ENCODE peak calls at places on chromosomes 2 and 18, in six cellular contexts. M is PC-3, X is stomach, J is cardiac muscle cell, W is tibial artery, G is colonic mucosa. U is an unnamed sample.
A peak's percentile ranks its signal among the peaks of the same experiment; 100 is the strongest.

GRCh38 chr2:193843675-193844074 is 1648.9 kb upstream of the TMEFF2 start:
- DNase-seq in J (no peak), M (no peak), G (no peak), X (no peak), W (no peak), U (no peak)

GRCh38 chr2:46296216-46296839 is 879 bp upstream of the EPAS1 start:
- DNase-seq in X (peak; percentile 65), J (no peak), M (peak; percentile 11), W (peak; percentile 84), G (peak; percentile 59), U (no peak)

GRCh38 chr2:120766758-120767351 is 31.2 kb downstream of the GLI2 start:
- DNase-seq in M (no peak), X (no peak), W (no peak), J (no peak), G (no peak), U (peak; percentile 50)

GRCh38 chr2:151395509-151396374 is 14.0 kb upstream of the RIF1 start:
- DNase-seq in M (no peak), W (no peak), J (no peak), X (no peak), G (no peak), U (peak; percentile 20)

GRCh38 chr2:188292446-188293239 is 969 bp downstream of the GULP1 start:
- DNase-seq in J (peak; percentile 81), W (peak; percentile 90), M (peak; percentile 86), X (peak; percentile 89), G (peak; percentile 78), U (peak; percentile 98)

GRCh38 chr2:212618636-212619035 is 80.0 kb upstream of the ERBB4 start:
- DNase-seq in W (no peak), M (peak; percentile 93), X (no peak), G (no peak), J (no peak), U (no peak)

GRCh38 chr2:232588031-232588430 is 37.5 kb downstream of the EIF4E2 start:
- DNase-seq in J (no peak), X (no peak), G (no peak), W (peak; percentile 56), M (no peak), U (no peak)

GRCh38 chr2:177784449-177784845 is 288.1 kb downstream of the PDE11A start:
- DNase-seq in W (no peak), J (no peak), M (peak; percentile 63), G (no peak), X (no peak), U (no peak)

GRCh38 chr2:213710164-213710563 is 425.9 kb downstream of the SPAG16 start:
- DNase-seq in W (no peak), G (no peak), M (no peak), J (no peak), X (no peak), U (no peak)

GRCh38 chr2:26352892-26353291 is 6.3 kb upstream of the ADGRF3 start:
- DNase-seq in M (peak; percentile 69), X (no peak), J (no peak), G (no peak), W (no peak), U (no peak)

GRCh38 chr2:121005512-121005911 is 269.8 kb downstream of the GLI2 start:
- DNase-seq in X (no peak), W (no peak), J (no peak), G (no peak), M (no peak), U (no peak)

GRCh38 chr2:160029270-160029628 is 33.2 kb downstream of the PLA2R1 start:
- DNase-seq in M (no peak), W (no peak), G (no peak), X (no peak), J (no peak), U (no peak)
- H3K27ac ChIP-seq in M (no peak overlapping the region), W (peak overlapping the region; percentile 32), G (no peak overlapping the region), X (no peak overlapping the region), J (no peak overlapping the region), U (no peak overlapping the region)

GRCh38 chr2:1865716-1866234 is 121.5 kb upstream of the PXDN start:
- DNase-seq in M (no peak), J (no peak), G (no peak), W (no peak), X (no peak), U (no peak)
- H3K27me3 ChIP-seq in M (peaks cover 100% of the 10 kb centered on the region), J (peaks cover 14% of the 10 kb centered on the region), G (no peaks in the 10 kb centered on the region), W (no peaks in the 10 kb centered on the region), X (peaks cover 93% of the 10 kb centered on the region), U (peaks cover 59% of the 10 kb centered on the region)

DNA sequence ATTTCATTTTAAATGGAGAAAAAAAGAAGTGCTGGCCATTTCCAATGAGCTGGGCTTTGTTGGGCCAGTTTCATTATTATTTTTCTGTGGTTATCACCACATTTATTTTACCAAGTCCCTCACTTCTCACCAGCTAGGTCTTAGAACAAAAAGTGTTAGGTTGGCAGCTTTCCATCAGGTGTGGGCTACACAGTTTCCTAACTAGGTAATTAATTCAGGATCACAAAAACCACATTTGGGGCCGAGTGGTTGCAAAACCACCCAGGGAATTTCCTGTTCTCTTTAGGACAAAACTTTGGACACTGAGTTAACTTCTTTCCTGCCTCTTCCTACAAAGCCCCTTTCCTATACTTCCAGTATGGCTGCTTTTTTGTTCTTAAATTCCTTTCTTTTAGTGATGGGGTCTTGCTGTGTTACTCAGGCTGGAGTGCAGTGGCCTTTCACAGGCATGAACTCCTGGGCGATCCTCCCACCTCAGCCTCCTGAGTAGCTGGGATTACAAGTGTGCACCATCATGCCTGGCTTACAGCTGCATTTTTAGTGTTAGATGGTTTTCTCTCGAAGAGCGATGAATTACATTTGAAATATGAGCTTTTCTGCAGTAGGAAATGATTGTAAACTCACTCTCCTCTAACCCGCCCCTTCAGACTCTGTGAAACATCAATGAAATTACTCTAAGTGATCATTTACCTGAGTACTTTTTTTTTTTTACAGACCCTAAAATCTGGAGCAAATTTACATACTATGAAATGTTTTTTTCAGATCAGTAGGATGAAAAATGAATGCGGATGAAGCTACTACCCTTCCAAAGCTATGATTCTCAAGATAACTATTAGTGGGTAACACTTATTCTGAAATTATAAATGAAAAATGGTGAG is 2.6 kb upstream of the ZFP36L2 start:
- DNase-seq in X (no peak), G (no peak), J (no peak), W (no peak), M (peak; percentile 13), U (no peak)
- H3K4me3 ChIP-seq in X (no peak overlapping the region), G (no peak overlapping the region), J (no peak overlapping the region), W (no peak overlapping the region), M (no peak overlapping the region), U (no peak overlapping the region)

GRCh38 chr18:75249192-75249551 is 38.6 kb downstream of the TSHZ1 start:
- DNase-seq in M (no peak), W (no peak), X (no peak), J (no peak), G (no peak), U (no peak)

GRCh38 chr18:75250471-75250821 is 39.8 kb downstream of the TSHZ1 start:
- DNase-seq in J (no peak), M (no peak), G (no peak), X (no peak), W (no peak), U (no peak)

GRCh38 chr18:75251466-75251865 is 40.9 kb downstream of the TSHZ1 start:
- DNase-seq in W (no peak), M (no peak), J (no peak), X (no peak), G (no peak), U (no peak)

GRCh38 chr18:75248426-75249191 is 38.0 kb downstream of the TSHZ1 start:
- DNase-seq in J (no peak), W (no peak), X (no peak), G (no peak), M (no peak), U (no peak)

GRCh38 chr18:75249672-75250470 is 39.3 kb downstream of the TSHZ1 start:
- DNase-seq in X (no peak), J (no peak), M (no peak), G (no peak), W (no peak), U (no peak)
- H3K27ac ChIP-seq in X (no peak overlapping the region), J (no peak overlapping the region), M (no peak overlapping the region), G (no peak overlapping the region), W (no peak overlapping the region), U (no peak overlapping the region)

GRCh38 chr2:222318026-222318711 is 19.4 kb upstream of the PAX3 start:
- DNase-seq in W (no peak), M (peak; percentile 67), J (peak; percentile 85), X (peak; percentile 72), G (peak; percentile 82), U (peak; percentile 100)
- H3K27me3 ChIP-seq in W (no peaks in the 10 kb centered on the region), M (peaks cover 57% of the 10 kb centered on the region), J (peaks cover 41% of the 10 kb centered on the region), X (peaks cover 96% of the 10 kb centered on the region), G (peaks cover 28% of the 10 kb centered on the region), U (no peaks in the 10 kb centered on the region)

GRCh38 chr2:111707700-111708099 is 176.3 kb downstream of the ANAPC1 start:
- DNase-seq in J (no peak), M (no peak), G (no peak), W (no peak), X (no peak), U (no peak)

GRCh38 chr2:111706481-111707001 is 177.5 kb downstream of the ANAPC1 start:
- DNase-seq in G (no peak), M (no peak), W (no peak), X (no peak), J (no peak), U (no peak)

GRCh38 chr2:111704246-111704645 is 179.7 kb downstream of the ANAPC1 start:
- DNase-seq in G (peak; percentile 15), X (no peak), W (no peak), M (peak; percentile 82), J (no peak), U (no peak)

GRCh38 chr2:111705206-111705605 is 178.8 kb downstream of the ANAPC1 start:
- DNase-seq in M (no peak), W (no peak), J (no peak), X (no peak), G (no peak), U (no peak)

DNA sequence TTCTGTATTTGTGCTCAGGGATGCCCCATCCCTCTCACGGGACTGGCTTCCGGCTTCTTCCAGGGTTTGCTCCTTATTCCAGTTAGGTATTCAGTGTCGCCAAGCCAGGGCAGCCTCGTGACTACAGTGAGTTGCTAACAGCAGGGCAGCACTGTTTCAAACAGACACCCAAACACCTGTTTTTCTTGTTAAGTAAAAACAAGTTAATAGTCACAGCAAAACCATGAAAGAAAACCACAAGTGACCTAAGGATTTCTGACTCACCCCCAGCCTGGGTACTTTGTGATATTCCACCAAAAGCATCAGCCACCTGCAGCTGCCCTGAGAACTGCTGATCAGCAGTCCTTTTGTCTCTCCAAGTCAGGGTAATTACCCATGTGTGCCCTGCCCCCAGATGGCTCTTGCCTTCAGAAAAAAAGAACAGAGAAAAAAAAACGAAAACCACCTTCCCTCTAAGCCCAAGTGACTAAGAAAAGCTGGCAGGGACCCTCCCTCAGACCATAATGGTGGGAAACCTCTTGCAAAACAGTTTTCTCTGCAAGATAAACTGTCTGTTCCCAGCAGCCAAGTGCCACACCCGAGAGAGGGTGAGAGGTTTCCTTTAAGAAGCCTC is 178.2 kb downstream of the ANAPC1 start:
- DNase-seq in W (no peak), X (no peak), G (no peak), M (peak; percentile 96), J (no peak), U (peak; percentile 81)
- H3K4me3 ChIP-seq in W (no peak overlapping the region), X (no peak overlapping the region), G (no peak overlapping the region), M (peak overlapping the region; percentile 14), J (no peak overlapping the region), U (no peak overlapping the region)

DNA sequence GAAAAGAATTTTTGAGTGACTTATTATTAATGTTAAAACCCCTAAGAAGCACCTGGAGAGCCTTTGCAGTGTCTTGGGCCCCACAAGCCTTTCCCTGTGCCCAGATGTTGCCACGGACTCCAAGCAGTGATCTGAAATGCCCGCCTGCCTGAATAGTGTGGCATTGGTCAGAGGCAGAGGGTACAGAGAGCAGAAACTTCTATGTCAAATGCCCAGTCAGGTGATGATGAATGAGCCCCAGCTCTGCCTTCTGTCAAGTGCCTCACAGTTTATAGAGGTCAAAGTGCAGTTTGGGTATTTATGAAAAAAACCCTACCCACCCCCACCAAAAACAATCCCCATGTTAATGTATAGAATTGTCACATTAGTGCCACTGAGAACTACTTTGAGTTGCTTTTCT is 170.0 kb upstream of the SIX3 start:
- DNase-seq in M (no peak), W (no peak), J (no peak), G (no peak), X (no peak), U (no peak)
- H3K27ac ChIP-seq in M (no peak overlapping the region), W (no peak overlapping the region), J (no peak overlapping the region), G (no peak overlapping the region), X (no peak overlapping the region), U (no peak overlapping the region)